ENCODE peak calls at places on chromosomes 3 and 15, in five cellular contexts. O is A549, H is HepG2, G is H1, M is K562. T is an unnamed sample.
A peak's percentile ranks its signal among the peaks of the same experiment; 100 is the strongest.

GRCh38 chr3:11567516-11568467 is 75.9 kb downstream of the VGLL4 start:
- DNase-seq in H (no peak), G (no peak), O (peak; percentile 56), M (no peak), T (peak; percentile 87)

GRCh38 chr3:48187579-48188265 is 495 bp downstream of the CDC25A start:
- DNase-seq in G (peak; percentile 59), M (peak; percentile 31), H (no peak), O (no peak), T (no peak)

GRCh38 chr15:100284701-100285100 is 57.1 kb downstream of the ADAMTS17 start:
- DNase-seq in H (no peak), M (no peak), O (no peak), G (no peak), T (no peak)

GRCh38 chr3:142115927-142116668 is 33.2 kb downstream of the TFDP2 start:
- DNase-seq in M (no peak), H (no peak), G (no peak), O (no peak), T (no peak)

GRCh38 chr3:1235526-1236120 is 142.8 kb downstream of the CNTN6 start:
- DNase-seq in O (no peak), G (no peak), M (no peak), H (no peak), T (no peak)

GRCh38 chr3:44924102-44925084 is 50.0 kb downstream of the TGM4 start:
- DNase-seq in G (no peak), M (no peak), H (no peak), O (no peak), T (no peak)

GRCh38 chr3:36957862-36958686 is 13.2 kb upstream of the TRANK1 start:
- DNase-seq in H (no peak), O (peak; percentile 56), G (no peak), M (peak; percentile 96), T (peak; percentile 19)

GRCh38 chr15:40125950-40126349 is 17.3 kb upstream of the BMF start:
- DNase-seq in G (no peak), O (no peak), H (no peak), M (no peak), T (no peak)

GRCh38 chr3:99365979-99366378 is 272.4 kb upstream of the COL8A1 start:
- DNase-seq in G (no peak), H (no peak), M (no peak), O (no peak), T (peak; percentile 76)

GRCh38 chr3:43852066-43852465 is 161.3 kb downstream of the ABHD5 start:
- DNase-seq in H (no peak), M (no peak), G (no peak), O (peak; percentile 79), T (no peak)

GRCh38 chr3:105606052-105606451 is 239.3 kb downstream of the ALCAM start:
- DNase-seq in M (no peak), O (no peak), H (no peak), G (no peak), T (no peak)

GRCh38 chr3:143070977-143071551 is 48.5 kb upstream of the CHST2 start:
- DNase-seq in H (peak; percentile 24), G (no peak), O (peak; percentile 48), M (no peak), T (no peak)

GRCh38 chr15:64763021-64763420 is 12.4 kb downstream of the RBPMS2 start:
- DNase-seq in O (no peak), G (no peak), H (no peak), M (no peak), T (no peak)

GRCh38 chr15:64761156-64761555 is 14.2 kb downstream of the RBPMS2 start:
- DNase-seq in O (no peak), G (no peak), H (no peak), M (no peak), T (no peak)

GRCh38 chr15:64763874-64764273 is 11.5 kb downstream of the RBPMS2 start:
- DNase-seq in G (no peak), H (no peak), O (no peak), M (no peak), T (no peak)

GRCh38 chr15:64762546-64762945 is 12.8 kb downstream of the RBPMS2 start:
- DNase-seq in H (no peak), O (no peak), M (no peak), G (no peak), T (no peak)

GRCh38 chr15:64763462-64763861 is 11.9 kb downstream of the RBPMS2 start:
- DNase-seq in G (no peak), H (no peak), M (no peak), O (no peak), T (no peak)
- H3K4me3 ChIP-seq in G (no peak overlapping the region), H (no peak overlapping the region), M (no peak overlapping the region), O (no peak overlapping the region), T (no peak overlapping the region)

GRCh38 chr3:46924921-46925584 is 47.5 kb downstream of the PTH1R start:
- DNase-seq in M (no peak), H (no peak), G (no peak), O (no peak), T (no peak)

GRCh38 chr3:46922426-46922825 is 44.9 kb downstream of the PTH1R start:
- DNase-seq in O (no peak), G (no peak), M (no peak), H (no peak), T (no peak)

GRCh38 chr3:46925585-46925934 is 48.0 kb downstream of the PTH1R start:
- DNase-seq in H (no peak), O (no peak), M (no peak), G (no peak), T (no peak)

GRCh38 chr3:46922871-46923558 is 45.5 kb downstream of the PTH1R start:
- DNase-seq in O (no peak), H (no peak), M (no peak), G (no peak), T (no peak)

GRCh38 chr3:46923559-46924350 is 46.2 kb downstream of the PTH1R start:
- DNase-seq in H (peak; percentile 31), G (peak; percentile 75), M (peak; percentile 59), O (peak; percentile 37), T (peak; percentile 53)
- TF ChIP-seq JUN in H (no peak), G (no peak), M (no peak), O (no peak), T (no peak)

DNA sequence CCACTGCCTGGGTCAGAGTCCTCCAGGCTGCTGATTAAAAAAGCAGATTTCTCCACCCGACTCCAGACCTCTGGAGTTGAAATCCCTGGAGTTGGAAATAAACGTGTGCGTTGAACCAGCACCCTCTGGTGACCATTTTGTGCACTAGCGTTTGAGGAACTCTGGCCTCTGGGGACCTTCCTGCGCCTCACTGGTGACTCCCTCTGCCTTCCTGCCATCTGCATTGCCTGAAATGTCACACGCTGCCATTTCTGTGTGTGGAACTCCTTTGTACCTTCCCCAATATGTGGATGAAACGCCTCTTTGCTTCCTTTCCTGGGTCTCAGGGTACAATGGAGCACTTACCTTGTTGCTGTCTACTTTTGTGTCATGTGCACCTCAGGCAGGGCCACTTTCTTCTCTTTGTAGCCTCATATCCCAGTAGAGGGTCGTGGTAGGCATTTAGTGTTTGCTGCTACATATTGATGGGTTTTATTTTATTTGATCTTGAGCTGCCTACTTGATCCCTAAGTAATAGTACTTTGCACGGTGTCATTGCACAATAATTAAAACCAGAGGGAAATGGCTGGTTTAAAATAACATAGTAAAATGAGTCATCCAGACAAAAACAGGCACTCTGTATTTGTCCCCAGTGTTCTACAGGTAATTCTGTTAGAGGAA is 56.8 kb downstream of the GPR171 start:
- DNase-seq in M (peak; percentile 74), G (peak; percentile 78), O (peak; percentile 79), H (peak; percentile 75), T (peak; percentile 65)
- H3K4me3 ChIP-seq in M (no peak overlapping the region), G (no peak overlapping the region), O (no peak overlapping the region), H (no peak overlapping the region), T (no peak overlapping the region)

DNA sequence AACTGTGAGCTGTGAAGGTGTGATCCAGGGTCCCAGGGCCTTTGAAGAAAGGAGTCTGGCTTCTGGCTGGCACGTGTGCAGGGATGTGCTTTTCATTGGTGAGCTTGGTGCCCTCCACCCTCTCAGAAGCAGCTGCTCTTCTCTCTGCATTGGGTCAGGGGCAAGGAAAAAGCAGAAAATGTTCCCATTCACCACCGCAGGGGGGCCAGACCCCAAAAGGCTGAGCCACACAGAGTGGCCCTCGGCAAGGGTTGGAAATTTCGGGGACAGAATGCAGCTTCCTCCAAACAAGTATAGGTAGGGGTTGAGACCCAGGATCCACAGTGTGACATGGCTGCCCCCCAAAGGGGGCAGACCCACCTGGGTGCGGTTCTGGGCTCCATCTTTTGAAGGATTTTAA is 2.5 kb downstream of the CSK start:
- DNase-seq in H (no peak), M (no peak), O (no peak), G (no peak), T (no peak)
- TF ChIP-seq JUN in H (no peak), M (no peak), O (no peak), G (no peak), T (no peak)

GRCh38 chr15:38672814-38673292 is 108.2 kb upstream of the RASGRP1 start:
- DNase-seq in M (no peak), G (no peak), O (peak; percentile 5), H (no peak), T (no peak)
- H3K4me3 ChIP-seq in M (no peak overlapping the region), G (no peak overlapping the region), O (no peak overlapping the region), H (no peak overlapping the region), T (no peak overlapping the region)

DNA sequence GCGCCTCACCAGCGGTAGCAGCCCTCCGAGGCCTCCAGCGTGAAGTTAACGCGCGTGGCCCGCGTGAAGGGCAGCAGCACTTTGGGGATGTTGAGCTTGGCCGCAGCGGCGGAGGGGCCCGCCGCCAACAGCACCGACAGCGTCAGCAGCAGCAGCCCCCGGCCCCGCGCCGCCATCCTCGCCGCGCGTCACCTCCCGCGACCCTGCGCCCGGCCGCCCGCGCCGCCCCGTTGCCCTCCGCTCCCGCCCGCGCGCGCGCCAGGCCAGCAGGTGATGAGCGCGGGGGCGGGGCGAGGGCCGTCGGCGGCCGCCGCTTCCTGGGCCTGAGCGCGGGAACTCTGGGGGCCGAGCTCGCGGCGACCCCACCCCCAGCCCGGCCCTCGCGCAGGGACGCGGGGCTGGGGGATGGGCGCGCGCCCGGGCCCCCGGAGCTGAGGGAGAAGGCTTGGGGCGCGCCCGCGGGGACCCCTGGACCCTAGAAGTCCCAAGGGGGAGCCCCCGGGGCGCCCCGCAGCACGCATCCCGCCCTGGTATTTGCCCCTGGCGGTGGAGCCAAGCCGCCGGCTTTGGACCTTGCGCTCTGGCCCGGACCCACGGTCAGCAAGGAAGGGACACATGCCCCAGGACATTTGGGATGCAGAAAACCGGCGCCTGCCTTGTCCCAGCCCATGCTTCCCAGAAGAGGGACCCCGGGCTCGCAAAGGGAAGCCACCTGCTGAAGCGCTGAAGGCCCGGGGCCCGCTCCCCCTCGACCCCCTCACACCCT is at the start of gene NUP210:
- DNase-seq in O (peak; percentile 57), H (peak; percentile 50), M (peak; percentile 91), G (peak; percentile 79), T (no peak)
- TF ChIP-seq JUN in O (peak; percentile 50), H (no peak), M (no peak), G (no peak), T (no peak)